ENCODE peak calls at places on chromosome 20, in four cellular contexts. J is heart right ventricle, Z is left ventricle myocardium inferior, A is T-helper 2 cell. N is an unnamed sample.
A peak's percentile ranks its signal among the peaks of the same experiment; 100 is the strongest.

GRCh38 chr20:38659613-38659880 is 57.9 kb downstream of the ARHGAP40 start:
- DNase-seq in Z (no peak), A (no peak), J (no peak), N (no peak)

GRCh38 chr20:33606114-33606771 is 55.9 kb upstream of the C20orf144 start:
- DNase-seq in Z (no peak), J (no peak), A (no peak), N (no peak)

GRCh38 chr20:14214046-14214445 is 123.4 kb downstream of the FLRT3 start:
- DNase-seq in Z (no peak), A (no peak), J (no peak), N (no peak)

GRCh38 chr20:7859371-7859802 is 80.9 kb downstream of the HAO1 start:
- DNase-seq in Z (no peak), A (no peak), J (no peak), N (no peak)

GRCh38 chr20:54063998-54064676 is 6.3 kb downstream of the BCAS1 start:
- DNase-seq in J (no peak), A (no peak), Z (no peak), N (no peak)

GRCh38 chr20:57983082-57983481 is 245.4 kb downstream of the ANKRD60 start:
- DNase-seq in J (no peak), Z (no peak), A (no peak), N (peak; percentile 40)

GRCh38 chr20:46914789-46915359 is 20.2 kb downstream of the EYA2 start:
- DNase-seq in J (no peak), Z (no peak), A (no peak), N (no peak)

GRCh38 chr20:1718604-1719384 is 61.2 kb upstream of the SIRPG start:
- DNase-seq in A (no peak), Z (no peak), J (no peak), N (peak; percentile 64)

GRCh38 chr20:59657459-59658046 is 53.2 kb downstream of the PHACTR3 start:
- DNase-seq in Z (no peak), A (no peak), J (no peak), N (no peak)

GRCh38 chr20:21325296-21325695 is 22.2 kb downstream of the XRN2 start:
- DNase-seq in A (no peak), J (no peak), Z (no peak), N (no peak)

GRCh38 chr20:45469336-45470261 is at the start of gene WFDC2:
- DNase-seq in A (no peak), J (peak; percentile 13), Z (no peak), N (no peak)

GRCh38 chr20:32762754-32763201 is 593 bp downstream of the DNMT3B start:
- DNase-seq in A (no peak), J (no peak), Z (no peak), N (no peak)

GRCh38 chr20:54154439-54154838 is 19.3 kb downstream of the CYP24A1 start:
- DNase-seq in A (no peak), Z (no peak), J (no peak), N (no peak)

GRCh38 chr20:10622657-10623418 is 51.0 kb downstream of the JAG1 start:
- DNase-seq in J (no peak), Z (peak; percentile 34), A (no peak), N (no peak)

GRCh38 chr20:2775139-2775538 is 25.3 kb downstream of the CPXM1 start:
- DNase-seq in Z (no peak), J (no peak), A (no peak), N (no peak)

GRCh38 chr20:62362991-62363919 is 3.9 kb downstream of the LAMA5 start:
- DNase-seq in A (no peak), Z (peak; percentile 27), J (peak; percentile 31), N (no peak)

GRCh38 chr20:2907519-2907918 is 34.2 kb downstream of the PTPRA start:
- DNase-seq in A (no peak), J (no peak), Z (no peak), N (no peak)

GRCh38 chr20:61861858-61862257 is 203.8 kb downstream of the TAF4 start:
- DNase-seq in J (no peak), A (no peak), Z (no peak), N (no peak)

GRCh38 chr20:45832619-45833018 is 980 bp upstream of the SNX21 start:
- DNase-seq in A (no peak), J (no peak), Z (no peak), N (no peak)

GRCh38 chr20:50625986-50626677 is 65.2 kb downstream of the RIPOR3 start:
- DNase-seq in Z (peak; percentile 70), A (no peak), J (peak; percentile 72), N (peak; percentile 76)

GRCh38 chr20:23687986-23688385 is 852 bp downstream of the CST4 start:
- DNase-seq in Z (no peak), J (no peak), A (no peak), N (no peak)

GRCh38 chr20:39429716-39430115 is 467.6 kb downstream of the DHX35 start:
- DNase-seq in Z (no peak), J (no peak), A (no peak), N (no peak)

GRCh38 chr20:36720510-36720909 is 25.4 kb downstream of the NDRG3 start:
- DNase-seq in Z (no peak), A (peak; percentile 23), J (no peak), N (no peak)

GRCh38 chr20:9458075-9458818 is 56.1 kb upstream of the LAMP5 start:
- DNase-seq in J (no peak), Z (no peak), A (no peak), N (no peak)

GRCh38 chr20:23021541-23021940 is 13.6 kb upstream of the SSTR4 start:
- DNase-seq in A (no peak), Z (no peak), J (no peak), N (no peak)

GRCh38 chr20:59144179-59144830 is 19.3 kb upstream of the ZNF831 start:
- DNase-seq in A (no peak), Z (no peak), J (no peak), N (no peak)

GRCh38 chr20:36848078-36848660 is 27.8 kb upstream of the TLDC2 start:
- DNase-seq in A (no peak), Z (peak; percentile 57), J (peak; percentile 49), N (no peak)

GRCh38 chr20:53201588-53201987 is 229.4 kb downstream of the TSHZ2 start:
- DNase-seq in J (no peak), Z (no peak), A (no peak), N (no peak)

GRCh38 chr20:61663521-61664425 is 401.9 kb downstream of the TAF4 start:
- DNase-seq in Z (no peak), A (no peak), J (no peak), N (no peak)

N was measured in sciatic nerve.